ENCODE peak calls at places on chromosomes 3 and 15, in seven cellular contexts. B, O, F, D, V, E and L are unnamed samples. For H3K36me3 and H3K27me3, the result is how much of the 10 kb centered on the place peaks cover.

GRCh38 chr3:126438746-126439145 is 36.9 kb downstream of the ZXDC start:
- DNase-seq in B (no peak), V (no peak), F (no peak), E (no peak), D (no peak), O (no peak), L (no peak)

GRCh38 chr3:81549831-81550230 is 211.6 kb downstream of the GBE1 start:
- DNase-seq in B (no peak), O (no peak), V (no peak), E (no peak), F (no peak), D (no peak), L (no peak)

GRCh38 chr3:122793568-122794416 is at the start of gene HSPBAP1:
- DNase-seq in B (peak), O (peak), V (peak), D (peak), F (peak), E (peak), L (peak)

GRCh38 chr3:22713936-22714335 is 489.2 kb upstream of the UBE2E2 start:
- DNase-seq in E (no peak), D (no peak), F (no peak), B (no peak), O (no peak), V (no peak), L (peak)

GRCh38 chr3:64906011-64906410 is 218.2 kb upstream of the ADAMTS9 start:
- DNase-seq in E (no peak), D (no peak), O (no peak), B (no peak), V (no peak), F (no peak), L (no peak)

GRCh38 chr3:55718475-55718874 is 231.4 kb upstream of the WNT5A start:
- DNase-seq in B (no peak), D (no peak), E (no peak), F (no peak), O (no peak), V (no peak), L (no peak)

GRCh38 chr3:138049157-138049919 is 39.4 kb downstream of the CLDN18 start:
- DNase-seq in B (peak), O (no peak), F (no peak), E (no peak), D (no peak), V (no peak), L (peak)

GRCh38 chr3:194621947-194622346 is 11.3 kb downstream of the TMEM44 start:
- DNase-seq in D (no peak), E (no peak), B (no peak), V (no peak), F (no peak), O (no peak), L (no peak)

GRCh38 chr3:128435058-128435457 is 31.6 kb downstream of the DNAJB8 start:
- DNase-seq in B (peak), F (no peak), O (no peak), E (peak), D (no peak), V (no peak), L (peak)

GRCh38 chr15:41559489-41560177 is 621 bp downstream of the TYRO3 start:
- DNase-seq in D (no peak), F (no peak), O (no peak), E (no peak), V (peak), B (peak), L (no peak)

GRCh38 chr3:188782725-188783124 is 389.0 kb upstream of the TPRG1 start:
- DNase-seq in V (no peak), O (no peak), E (no peak), D (no peak), B (no peak), F (no peak), L (no peak)

GRCh38 chr3:53159415-53160135 is 1.4 kb upstream of the PRKCD start:
- DNase-seq in F (no peak), O (peak), B (peak), V (no peak), D (no peak), E (peak), L (no peak)

GRCh38 chr3:152477422-152477821 is 208.7 kb downstream of the MBNL1 start:
- DNase-seq in V (no peak), O (no peak), B (no peak), F (no peak), E (no peak), D (no peak), L (no peak)

GRCh38 chr15:78917888-78918287 is 27.0 kb downstream of the CTSH start:
- DNase-seq in V (no peak), B (no peak), O (no peak), D (no peak), E (no peak), F (no peak), L (no peak)

GRCh38 chr3:45644467-45645201 is 44.6 kb upstream of the SACM1L start:
- DNase-seq in O (no peak), V (no peak), F (no peak), E (no peak), D (no peak), B (no peak), L (peak)

GRCh38 chr3:148074916-148075315 is 622.8 kb upstream of the AGTR1 start:
- DNase-seq in F (no peak), E (no peak), V (no peak), D (no peak), B (no peak), O (no peak), L (no peak)

GRCh38 chr3:10547841-10548783 is 42.7 kb upstream of the ATP2B2 start:
- DNase-seq in D (no peak), B (no peak), O (no peak), V (no peak), E (no peak), F (no peak), L (no peak)

GRCh38 chr3:57956119-57956832 is 51.9 kb upstream of the FLNB start:
- DNase-seq in E (no peak), V (no peak), F (no peak), B (no peak), O (no peak), D (no peak), L (peak)

GRCh38 chr3:185215873-185216586 is 37.8 kb downstream of the EHHADH start:
- DNase-seq in V (no peak), O (no peak), D (peak), B (peak), F (no peak), E (no peak), L (peak)

GRCh38 chr15:23467110-23467600 is 20.1 kb upstream of the GOLGA6L2 start:
- DNase-seq in B (peak), O (no peak), E (peak), V (no peak), D (peak), F (no peak), L (peak)

GRCh38 chr15:78389356-78389755 is 48.7 kb upstream of the IREB2 start:
- DNase-seq in V (no peak), D (no peak), F (no peak), O (no peak), E (no peak), B (no peak), L (no peak)

GRCh38 chr3:71578045-71578730 is 5.3 kb downstream of the FOXP1 start:
- DNase-seq in E (no peak), D (no peak), B (no peak), V (no peak), F (no peak), O (no peak), L (peak)

GRCh38 chr3:121759541-121760202 is 10.1 kb upstream of the GOLGB1 start:
- DNase-seq in B (no peak), V (no peak), O (no peak), E (no peak), F (no peak), D (no peak), L (no peak)

GRCh38 chr15:42724276-42724675 is 12.7 kb downstream of the CDAN1 start:
- DNase-seq in O (no peak), B (no peak), D (no peak), E (no peak), F (no peak), V (no peak), L (no peak)

GRCh38 chr15:25418202-25418601 is 20.6 kb downstream of the UBE3A start:
- DNase-seq in V (no peak), O (no peak), D (peak), B (no peak), F (no peak), E (no peak), L (no peak)

GRCh38 chr3:111541911-111542483 is at the start of gene CD96:
- DNase-seq in E (no peak), V (no peak), O (no peak), D (no peak), F (no peak), B (no peak), L (no peak)

GRCh38 chr3:128307781-128308469 is 154.6 kb downstream of the EEFSEC start:
- DNase-seq in E (no peak), D (no peak), B (no peak), O (no peak), F (no peak), V (no peak), L (no peak)

GRCh38 chr15:69629631-69630161 is 177.1 kb downstream of the RPLP1 start:
- DNase-seq in E (no peak), B (no peak), D (no peak), F (no peak), V (no peak), O (no peak), L (no peak)

GRCh38 chr15:38145671-38146111 is 106.9 kb upstream of the SPRED1 start:
- DNase-seq in B (no peak), F (no peak), V (no peak), E (no peak), O (no peak), D (no peak), L (no peak)

DNA sequence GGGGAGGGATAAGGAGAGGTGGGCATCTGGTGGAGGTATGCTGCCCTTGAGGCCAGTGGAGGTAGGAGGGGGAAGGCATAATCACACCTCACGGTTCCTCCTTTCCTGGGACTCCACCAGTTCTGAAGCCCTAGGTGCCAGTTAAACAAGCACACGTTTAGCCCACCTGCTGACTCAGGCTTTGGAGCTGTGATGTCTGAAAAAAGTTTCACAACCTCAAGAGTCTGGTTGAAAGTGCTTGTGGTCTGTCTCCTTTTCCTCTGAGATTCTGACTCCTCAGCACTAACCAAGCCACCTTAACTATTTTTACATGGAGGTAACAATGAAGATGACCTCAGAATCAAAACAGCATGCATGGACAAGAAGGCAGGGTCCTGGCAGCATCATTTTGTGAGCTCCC is 23.0 kb downstream of the HPS3 start:
- DNase-seq in O (no peak), V (no peak), E (no peak), F (no peak), D (peak), B (peak), L (peak)
- H3K36me3 ChIP-seq in O (under half), V (under half), E (under half), F (under half), D (under half), B (under half), L (under half)

GRCh38 chr15:93072440-93073394 is 16.3 kb downstream of the RGMA start:
- DNase-seq in E (peak), D (no peak), V (peak), B (peak), O (peak), F (peak), L (peak)

GRCh38 chr15:93070901-93071300 is 18.1 kb downstream of the RGMA start:
- DNase-seq in F (no peak), O (no peak), V (no peak), B (peak), E (no peak), D (no peak), L (no peak)

GRCh38 chr15:93072011-93072410 is 17.0 kb downstream of the RGMA start:
- DNase-seq in B (peak), D (no peak), O (no peak), E (no peak), F (no peak), V (no peak), L (no peak)

GRCh38 chr15:93070136-93070535 is 18.9 kb downstream of the RGMA start:
- DNase-seq in B (no peak), E (no peak), F (no peak), D (no peak), V (no peak), O (no peak), L (no peak)

DNA sequence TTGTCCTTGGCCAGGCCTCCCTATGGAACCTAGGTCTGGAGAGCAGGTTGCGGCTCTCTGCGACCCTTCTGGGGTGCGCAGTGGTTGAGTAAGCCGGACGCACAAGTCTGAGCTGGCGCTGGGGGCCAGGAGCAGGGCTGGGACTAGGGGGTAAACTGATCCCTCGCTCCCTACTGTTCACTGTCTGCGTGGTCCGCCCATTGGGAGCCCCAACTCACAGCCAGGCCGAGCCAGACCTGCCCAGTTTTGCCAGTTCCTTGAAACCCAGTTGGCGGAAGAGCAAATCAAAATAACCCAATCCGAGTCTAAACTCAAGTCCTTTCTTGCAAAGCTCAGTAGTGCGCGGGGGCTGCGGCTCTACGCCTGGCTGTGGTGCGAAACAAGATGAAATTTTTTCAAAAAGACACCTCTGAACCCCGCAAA is 17.5 kb downstream of the RGMA start:
- DNase-seq in V (no peak), F (no peak), B (peak), D (no peak), E (no peak), O (no peak), L (peak)
- H3K27me3 ChIP-seq in V (under half), F (under half), B (under half), D (under half), E (under half), O (under half), L (under half)

GRCh38 chr3:52124126-52124525 is 30.1 kb downstream of the POC1A start:
- DNase-seq in D (no peak), E (no peak), O (no peak), V (no peak), B (no peak), F (peak), L (no peak)
- H3K36me3 ChIP-seq in D (under half), E (under half), O (under half), V (under half), B (under half), F (under half), L (under half)

GRCh38 chr15:43771816-43772215 is 5.0 kb downstream of the ELL3 start:
- DNase-seq in O (no peak), B (no peak), V (no peak), F (no peak), E (no peak), D (no peak), L (peak)
- H3K27me3 ChIP-seq in O (under half), B (under half), V (under half), F (under half), E (under half), D (under half), L (under half)

DNA sequence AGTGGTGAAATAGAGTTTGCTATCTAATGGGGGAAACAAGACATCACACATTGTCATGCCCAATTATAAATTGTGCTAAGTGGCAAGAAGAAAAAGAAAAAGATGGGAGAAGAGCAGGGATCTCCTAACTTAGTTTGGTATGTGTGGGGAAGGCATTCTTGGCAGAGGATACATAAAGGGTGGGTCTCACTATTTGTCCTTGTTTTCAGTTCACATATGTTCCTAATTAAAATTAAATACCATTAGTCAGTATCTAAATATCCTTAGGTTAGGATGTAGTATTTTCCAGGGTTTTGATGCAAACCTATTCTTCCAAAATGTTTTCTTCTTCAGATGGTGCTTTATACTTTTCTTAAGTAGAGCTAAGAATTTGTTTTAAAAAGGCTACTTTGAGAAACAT is 173.7 kb downstream of the B3GALNT1 start:
- DNase-seq in B (no peak), O (no peak), F (no peak), D (no peak), V (no peak), E (no peak), L (no peak)
- H3K36me3 ChIP-seq in B (under half), O (under half), F (under half), D (under half), V (under half), E (under half), L (under half)

DNA sequence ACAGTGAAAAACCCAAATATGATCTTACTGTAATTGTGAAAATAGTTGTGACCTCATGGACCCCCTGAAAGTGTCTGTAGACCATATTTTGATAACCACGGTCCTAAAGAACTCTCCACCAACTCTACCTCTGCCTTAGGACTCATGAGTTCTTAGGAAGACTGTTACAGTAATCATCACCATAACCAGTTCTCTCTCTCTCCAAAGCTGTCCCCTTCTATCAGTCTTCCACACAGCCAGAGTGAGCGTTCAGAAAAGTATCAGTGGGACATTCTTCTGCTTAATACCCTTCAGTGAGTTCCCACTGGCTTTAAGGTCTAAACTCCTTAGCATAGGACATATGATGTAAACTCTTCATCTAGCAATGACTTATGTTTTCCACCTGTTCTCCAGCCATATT is 27.6 kb upstream of the ST6GAL1 start:
- DNase-seq in O (no peak), D (no peak), B (no peak), E (no peak), V (no peak), F (no peak), L (no peak)
- H3K27me3 ChIP-seq in O (under half), D (under half), B (under half), E (under half), V (under half), F (under half), L (under half)

GRCh38 chr3:149167898-149168297 is 38.5 kb downstream of the HPS3 start:
- DNase-seq in F (no peak), D (peak), O (no peak), B (no peak), V (no peak), E (no peak), L (no peak)
- H3K36me3 ChIP-seq in F (under half), D (under half), O (half or more), B (under half), V (under half), E (under half), L (under half)

GRCh38 chr15:88376574-88377174 is 90.5 kb downstream of the MRPL46 start:
- DNase-seq in F (no peak), E (no peak), B (no peak), V (no peak), O (no peak), D (no peak), L (no peak)

GRCh38 chr15:88378259-88378658 is 88.9 kb downstream of the MRPL46 start:
- DNase-seq in B (no peak), O (no peak), E (no peak), F (no peak), D (no peak), V (no peak), L (no peak)

GRCh38 chr15:88377509-88377908 is 89.7 kb downstream of the MRPL46 start:
- DNase-seq in O (no peak), B (no peak), V (no peak), E (no peak), D (no peak), F (no peak), L (no peak)

DNA sequence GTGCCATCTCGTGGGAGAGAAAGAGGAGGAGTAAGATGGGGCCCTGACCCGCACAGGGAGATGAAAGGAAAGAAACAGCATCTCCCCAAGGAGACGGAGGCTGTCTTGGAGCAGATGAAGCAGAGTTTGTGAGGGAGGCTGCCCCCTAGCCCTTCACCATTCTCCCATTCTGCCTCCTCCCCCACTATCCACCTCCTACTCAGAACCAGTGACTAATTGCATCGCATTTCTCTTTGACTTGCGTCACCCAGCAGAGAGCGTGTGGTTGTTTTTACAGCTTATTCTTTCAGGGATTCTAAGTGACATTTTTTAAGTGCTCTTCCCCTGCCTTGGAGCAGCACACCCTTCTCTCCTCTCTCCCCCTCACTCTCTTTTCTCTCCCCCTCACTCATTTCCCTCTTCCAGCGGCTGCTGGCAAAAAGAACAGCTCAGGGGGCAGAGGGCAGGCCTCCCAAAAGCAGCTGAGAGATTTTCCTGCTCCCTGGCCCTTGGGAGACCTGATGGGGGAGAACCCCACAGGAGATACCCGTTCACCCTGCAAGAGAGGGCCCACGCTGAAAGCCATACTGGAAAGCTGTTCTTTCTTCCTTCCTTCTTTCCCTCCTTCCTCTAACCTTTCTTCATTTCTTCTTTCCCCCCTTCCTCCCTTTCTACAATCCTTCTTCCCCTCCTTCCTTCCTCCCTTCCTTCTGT is 91.8 kb downstream of the MRPL46 start:
- DNase-seq in B (peak), D (no peak), E (no peak), O (no peak), V (peak), F (no peak), L (peak)
- H3K27me3 ChIP-seq in B (under half), D (under half), E (under half), O (under half), V (under half), F (under half), L (under half)